ENCODE peak calls at places on chromosome 18, in seven cellular contexts. One of them, this sample, is unnamed.

GRCh38 chr18:58863539-58864145 is 1.0 kb upstream of the ZNF532 start:
- DNase-seq in epithelial cell of esophagus: peak
- DNase-seq in NCI-H1105 treated with DMSO at 0.1 percent for 48 hours: peak
- DNase-seq in HEK293T: no peak
- DNase-seq in SHP77: peak
- DNase-seq in upper lobe of right lung: peak
- DNase-seq in stimulated activated CD8-positive, alpha-beta memory T cell treated with anti-CD3 and anti-CD28 coated beads, Interleukin-15, amount 100 ng/mL, for 4 hours: no peak
- DNase-seq in this sample: peak

GRCh38 chr18:58140366-58141325 is 96.6 kb downstream of the NEDD4L start:
- DNase-seq in epithelial cell of esophagus: no peak
- DNase-seq in NCI-H1105 treated with DMSO at 0.1 percent for 48 hours: no peak
- DNase-seq in HEK293T: no peak
- DNase-seq in SHP77: peak
- DNase-seq in upper lobe of right lung: no peak
- DNase-seq in stimulated activated CD8-positive, alpha-beta memory T cell treated with anti-CD3 and anti-CD28 coated beads, Interleukin-15, amount 100 ng/mL, for 4 hours: no peak
- DNase-seq in this sample: peak

GRCh38 chr18:35728676-35729075 is 147.1 kb downstream of the GALNT1 start:
- DNase-seq in epithelial cell of esophagus: no peak
- DNase-seq in NCI-H1105 treated with DMSO at 0.1 percent for 48 hours: no peak
- DNase-seq in HEK293T: no peak
- DNase-seq in SHP77: no peak
- DNase-seq in upper lobe of right lung: no peak
- DNase-seq in stimulated activated CD8-positive, alpha-beta memory T cell treated with anti-CD3 and anti-CD28 coated beads, Interleukin-15, amount 100 ng/mL, for 4 hours: no peak
- DNase-seq in this sample: no peak

GRCh38 chr18:42548493-42548892 is 567.0 kb downstream of the RIT2 start:
- DNase-seq in epithelial cell of esophagus: no peak
- DNase-seq in NCI-H1105 treated with DMSO at 0.1 percent for 48 hours: no peak
- DNase-seq in HEK293T: no peak
- DNase-seq in SHP77: no peak
- DNase-seq in upper lobe of right lung: no peak
- DNase-seq in stimulated activated CD8-positive, alpha-beta memory T cell treated with anti-CD3 and anti-CD28 coated beads, Interleukin-15, amount 100 ng/mL, for 4 hours: no peak
- DNase-seq in this sample: no peak

GRCh38 chr18:6382968-6383367 is 31.7 kb downstream of the L3MBTL4 start:
- DNase-seq in epithelial cell of esophagus: no peak
- DNase-seq in NCI-H1105 treated with DMSO at 0.1 percent for 48 hours: no peak
- DNase-seq in HEK293T: no peak
- DNase-seq in SHP77: peak
- DNase-seq in upper lobe of right lung: peak
- DNase-seq in stimulated activated CD8-positive, alpha-beta memory T cell treated with anti-CD3 and anti-CD28 coated beads, Interleukin-15, amount 100 ng/mL, for 4 hours: no peak
- DNase-seq in this sample: no peak

GRCh38 chr18:68484241-68484640 is 230.7 kb downstream of the TMX3 start:
- DNase-seq in epithelial cell of esophagus: peak
- DNase-seq in NCI-H1105 treated with DMSO at 0.1 percent for 48 hours: no peak
- DNase-seq in HEK293T: no peak
- DNase-seq in SHP77: no peak
- DNase-seq in upper lobe of right lung: no peak
- DNase-seq in stimulated activated CD8-positive, alpha-beta memory T cell treated with anti-CD3 and anti-CD28 coated beads, Interleukin-15, amount 100 ng/mL, for 4 hours: no peak
- DNase-seq in this sample: no peak

GRCh38 chr18:21656402-21656801 is 44.3 kb downstream of the SNRPD1 start:
- DNase-seq in epithelial cell of esophagus: no peak
- DNase-seq in NCI-H1105 treated with DMSO at 0.1 percent for 48 hours: no peak
- DNase-seq in HEK293T: no peak
- DNase-seq in SHP77: no peak
- DNase-seq in upper lobe of right lung: no peak
- DNase-seq in stimulated activated CD8-positive, alpha-beta memory T cell treated with anti-CD3 and anti-CD28 coated beads, Interleukin-15, amount 100 ng/mL, for 4 hours: no peak
- DNase-seq in this sample: no peak

GRCh38 chr18:32776525-32776924 is 3.7 kb upstream of the KLHL14 start:
- DNase-seq in epithelial cell of esophagus: no peak
- DNase-seq in NCI-H1105 treated with DMSO at 0.1 percent for 48 hours: no peak
- DNase-seq in HEK293T: no peak
- DNase-seq in SHP77: no peak
- DNase-seq in upper lobe of right lung: no peak
- DNase-seq in stimulated activated CD8-positive, alpha-beta memory T cell treated with anti-CD3 and anti-CD28 coated beads, Interleukin-15, amount 100 ng/mL, for 4 hours: no peak
- DNase-seq in this sample: peak

GRCh38 chr18:13563390-13563805 is 163.0 kb downstream of the FAM210A start:
- DNase-seq in epithelial cell of esophagus: peak
- DNase-seq in NCI-H1105 treated with DMSO at 0.1 percent for 48 hours: no peak
- DNase-seq in HEK293T: no peak
- DNase-seq in SHP77: no peak
- DNase-seq in upper lobe of right lung: no peak
- DNase-seq in stimulated activated CD8-positive, alpha-beta memory T cell treated with anti-CD3 and anti-CD28 coated beads, Interleukin-15, amount 100 ng/mL, for 4 hours: no peak
- DNase-seq in this sample: peak

GRCh38 chr18:64474279-64474678 is 325.4 kb upstream of the LINC00305 start:
- DNase-seq in epithelial cell of esophagus: no peak
- DNase-seq in NCI-H1105 treated with DMSO at 0.1 percent for 48 hours: peak
- DNase-seq in HEK293T: no peak
- DNase-seq in SHP77: no peak
- DNase-seq in upper lobe of right lung: no peak
- DNase-seq in stimulated activated CD8-positive, alpha-beta memory T cell treated with anti-CD3 and anti-CD28 coated beads, Interleukin-15, amount 100 ng/mL, for 4 hours: no peak
- DNase-seq in this sample: no peak

GRCh38 chr18:23283933-23284430 is 148.7 kb downstream of the CABLES1 start:
- DNase-seq in epithelial cell of esophagus: peak
- DNase-seq in NCI-H1105 treated with DMSO at 0.1 percent for 48 hours: no peak
- DNase-seq in HEK293T: no peak
- DNase-seq in SHP77: no peak
- DNase-seq in upper lobe of right lung: no peak
- DNase-seq in stimulated activated CD8-positive, alpha-beta memory T cell treated with anti-CD3 and anti-CD28 coated beads, Interleukin-15, amount 100 ng/mL, for 4 hours: no peak
- DNase-seq in this sample: no peak

GRCh38 chr18:45517181-45517741 is 98.0 kb upstream of the SLC14A2 start:
- DNase-seq in epithelial cell of esophagus: no peak
- DNase-seq in NCI-H1105 treated with DMSO at 0.1 percent for 48 hours: no peak
- DNase-seq in HEK293T: peak
- DNase-seq in SHP77: no peak
- DNase-seq in upper lobe of right lung: no peak
- DNase-seq in stimulated activated CD8-positive, alpha-beta memory T cell treated with anti-CD3 and anti-CD28 coated beads, Interleukin-15, amount 100 ng/mL, for 4 hours: no peak
- DNase-seq in this sample: no peak